ENCODE peak calls at places on chromosomes 6 and 20, in ten cellular contexts. One of them, this sample, is unnamed.

GRCh38 chr6:47670851-47671250 is 27.5 kb upstream of the ADGRF4 start:
- DNase-seq in WTC11: no peak
- DNase-seq in cardiac fibroblast: no peak
- DNase-seq in CD14-positive monocyte: no peak
- DNase-seq in foreskin fibroblast: no peak
- DNase-seq in endodermal cell: peak
- DNase-seq in astrocyte of the cerebellum: no peak
- DNase-seq in RWPE1: no peak
- DNase-seq in CD4-positive, alpha-beta T cell: no peak
- DNase-seq in breast epithelium: no peak
- DNase-seq in this sample: no peak

GRCh38 chr6:1670711-1671462 is 61.2 kb downstream of the FOXC1 start:
- DNase-seq in endodermal cell: no peak
- DNase-seq in astrocyte of the cerebellum: no peak
- DNase-seq in foreskin fibroblast: no peak
- DNase-seq in WTC11: no peak
- DNase-seq in CD14-positive monocyte: no peak
- DNase-seq in cardiac fibroblast: peak
- DNase-seq in RWPE1: peak
- DNase-seq in breast epithelium: no peak
- DNase-seq in CD4-positive, alpha-beta T cell: no peak
- DNase-seq in this sample: no peak

GRCh38 chr20:48286571-48287551 is 501.6 kb upstream of the SULF2 start:
- DNase-seq in RWPE1: no peak
- DNase-seq in CD4-positive, alpha-beta T cell: no peak
- DNase-seq in CD14-positive monocyte: no peak
- DNase-seq in foreskin fibroblast: peak
- DNase-seq in endodermal cell: no peak
- DNase-seq in cardiac fibroblast: peak
- DNase-seq in WTC11: no peak
- DNase-seq in breast epithelium: no peak
- DNase-seq in astrocyte of the cerebellum: no peak
- DNase-seq in this sample: no peak

GRCh38 chr6:1278057-1278720 is 33.7 kb upstream of the FOXQ1 start:
- DNase-seq in endodermal cell: no peak
- DNase-seq in CD4-positive, alpha-beta T cell: no peak
- DNase-seq in RWPE1: no peak
- DNase-seq in WTC11: no peak
- DNase-seq in CD14-positive monocyte: no peak
- DNase-seq in foreskin fibroblast: no peak
- DNase-seq in astrocyte of the cerebellum: no peak
- DNase-seq in breast epithelium: no peak
- DNase-seq in cardiac fibroblast: no peak
- DNase-seq in this sample: no peak

GRCh38 chr20:20546402-20546801 is 166.0 kb downstream of the RALGAPA2 start:
- DNase-seq in breast epithelium: no peak
- DNase-seq in foreskin fibroblast: no peak
- DNase-seq in CD14-positive monocyte: no peak
- DNase-seq in WTC11: no peak
- DNase-seq in endodermal cell: no peak
- DNase-seq in astrocyte of the cerebellum: no peak
- DNase-seq in RWPE1: peak
- DNase-seq in cardiac fibroblast: no peak
- DNase-seq in CD4-positive, alpha-beta T cell: no peak
- DNase-seq in this sample: no peak

GRCh38 chr20:47358672-47359532 is 2.4 kb upstream of the ZMYND8 start:
- DNase-seq in breast epithelium: peak
- DNase-seq in cardiac fibroblast: peak
- DNase-seq in CD4-positive, alpha-beta T cell: no peak
- DNase-seq in WTC11: peak
- DNase-seq in endodermal cell: peak
- DNase-seq in foreskin fibroblast: peak
- DNase-seq in astrocyte of the cerebellum: no peak
- DNase-seq in RWPE1: peak
- DNase-seq in CD14-positive monocyte: peak
- DNase-seq in this sample: no peak

GRCh38 chr6:127342296-127342945 is 988 bp downstream of the ECHDC1 start:
- DNase-seq in astrocyte of the cerebellum: no peak
- DNase-seq in endodermal cell: peak
- DNase-seq in CD4-positive, alpha-beta T cell: no peak
- DNase-seq in cardiac fibroblast: peak
- DNase-seq in WTC11: no peak
- DNase-seq in CD14-positive monocyte: no peak
- DNase-seq in breast epithelium: no peak
- DNase-seq in RWPE1: no peak
- DNase-seq in foreskin fibroblast: peak
- DNase-seq in this sample: no peak

GRCh38 chr6:123524781-123525180 is 112.0 kb downstream of the TRDN start:
- DNase-seq in CD14-positive monocyte: no peak
- DNase-seq in CD4-positive, alpha-beta T cell: no peak
- DNase-seq in WTC11: no peak
- DNase-seq in foreskin fibroblast: no peak
- DNase-seq in endodermal cell: no peak
- DNase-seq in RWPE1: no peak
- DNase-seq in astrocyte of the cerebellum: no peak
- DNase-seq in breast epithelium: no peak
- DNase-seq in cardiac fibroblast: no peak
- DNase-seq in this sample: no peak

GRCh38 chr6:138752017-138752416 is 21.6 kb upstream of the CCDC28A start:
- DNase-seq in foreskin fibroblast: no peak
- DNase-seq in WTC11: no peak
- DNase-seq in CD4-positive, alpha-beta T cell: no peak
- DNase-seq in astrocyte of the cerebellum: no peak
- DNase-seq in cardiac fibroblast: no peak
- DNase-seq in CD14-positive monocyte: no peak
- DNase-seq in endodermal cell: peak
- DNase-seq in RWPE1: no peak
- DNase-seq in breast epithelium: no peak
- DNase-seq in this sample: no peak
- TF ChIP-seq CTCF in foreskin fibroblast: no peak
- TF ChIP-seq CTCF in WTC11: no peak
- TF ChIP-seq CTCF in CD4-positive, alpha-beta T cell: no peak
- TF ChIP-seq CTCF in astrocyte of the cerebellum: no peak
- TF ChIP-seq CTCF in cardiac fibroblast: no peak
- TF ChIP-seq CTCF in CD14-positive monocyte: no peak
- TF ChIP-seq CTCF in endodermal cell: peak
- TF ChIP-seq CTCF in RWPE1: no peak
- TF ChIP-seq CTCF in breast epithelium: no peak
- TF ChIP-seq CTCF in this sample: no peak

GRCh38 chr6:137843206-137843605 is 23.9 kb upstream of the TNFAIP3 start:
- DNase-seq in endodermal cell: no peak
- DNase-seq in breast epithelium: no peak
- DNase-seq in astrocyte of the cerebellum: no peak
- DNase-seq in RWPE1: no peak
- DNase-seq in CD14-positive monocyte: no peak
- DNase-seq in cardiac fibroblast: no peak
- DNase-seq in CD4-positive, alpha-beta T cell: no peak
- DNase-seq in foreskin fibroblast: no peak
- DNase-seq in WTC11: no peak
- DNase-seq in this sample: no peak

GRCh38 chr6:137846772-137847313 is 20.2 kb upstream of the TNFAIP3 start:
- DNase-seq in cardiac fibroblast: no peak
- DNase-seq in WTC11: no peak
- DNase-seq in RWPE1: no peak
- DNase-seq in CD14-positive monocyte: peak
- DNase-seq in breast epithelium: no peak
- DNase-seq in CD4-positive, alpha-beta T cell: no peak
- DNase-seq in endodermal cell: no peak
- DNase-seq in foreskin fibroblast: no peak
- DNase-seq in astrocyte of the cerebellum: no peak
- DNase-seq in this sample: no peak

GRCh38 chr6:137847748-137848147 is 19.3 kb upstream of the TNFAIP3 start:
- DNase-seq in astrocyte of the cerebellum: no peak
- DNase-seq in foreskin fibroblast: no peak
- DNase-seq in WTC11: no peak
- DNase-seq in CD4-positive, alpha-beta T cell: no peak
- DNase-seq in cardiac fibroblast: no peak
- DNase-seq in endodermal cell: no peak
- DNase-seq in CD14-positive monocyte: no peak
- DNase-seq in RWPE1: no peak
- DNase-seq in breast epithelium: no peak
- DNase-seq in this sample: no peak

GRCh38 chr6:137846274-137846673 is 20.8 kb upstream of the TNFAIP3 start:
- DNase-seq in CD14-positive monocyte: no peak
- DNase-seq in RWPE1: no peak
- DNase-seq in endodermal cell: no peak
- DNase-seq in astrocyte of the cerebellum: no peak
- DNase-seq in cardiac fibroblast: no peak
- DNase-seq in CD4-positive, alpha-beta T cell: no peak
- DNase-seq in WTC11: no peak
- DNase-seq in breast epithelium: no peak
- DNase-seq in foreskin fibroblast: no peak
- DNase-seq in this sample: no peak

DNA sequence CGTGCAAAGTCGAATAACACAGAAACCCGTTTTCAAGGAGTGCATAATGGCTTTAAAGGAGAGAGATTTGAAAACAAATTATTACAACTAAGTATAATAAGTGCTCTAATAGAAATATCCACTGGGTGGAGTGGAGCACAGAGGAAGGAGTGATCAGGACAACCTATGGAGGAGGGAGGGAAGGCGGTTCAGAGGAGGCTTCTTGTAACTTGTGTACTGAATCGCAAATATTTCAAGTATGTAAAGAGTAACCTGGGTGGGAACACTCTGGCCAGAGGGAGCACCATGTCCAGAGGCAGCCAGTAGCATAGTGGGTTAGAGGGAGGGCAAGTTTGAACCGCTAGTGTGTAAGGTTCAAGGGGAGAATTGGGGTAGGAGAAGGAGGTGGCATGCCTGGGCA is 21.6 kb upstream of the TNFAIP3 start:
- DNase-seq in breast epithelium: no peak
- DNase-seq in cardiac fibroblast: peak
- DNase-seq in foreskin fibroblast: no peak
- DNase-seq in CD14-positive monocyte: no peak
- DNase-seq in RWPE1: no peak
- DNase-seq in CD4-positive, alpha-beta T cell: no peak
- DNase-seq in WTC11: no peak
- DNase-seq in endodermal cell: no peak
- DNase-seq in astrocyte of the cerebellum: no peak
- DNase-seq in this sample: no peak
- TF ChIP-seq CTCF in breast epithelium: no peak
- TF ChIP-seq CTCF in cardiac fibroblast: peak
- TF ChIP-seq CTCF in foreskin fibroblast: no peak
- TF ChIP-seq CTCF in CD14-positive monocyte: peak
- TF ChIP-seq CTCF in RWPE1: no peak
- TF ChIP-seq CTCF in CD4-positive, alpha-beta T cell: no peak
- TF ChIP-seq CTCF in WTC11: no peak
- TF ChIP-seq CTCF in endodermal cell: no peak
- TF ChIP-seq CTCF in astrocyte of the cerebellum: peak
- TF ChIP-seq CTCF in this sample: no peak

GRCh38 chr20:955111-955510 is 39.0 kb upstream of the ANGPT4 start:
- DNase-seq in astrocyte of the cerebellum: no peak
- DNase-seq in endodermal cell: peak
- DNase-seq in CD14-positive monocyte: no peak
- DNase-seq in CD4-positive, alpha-beta T cell: no peak
- DNase-seq in WTC11: no peak
- DNase-seq in RWPE1: no peak
- DNase-seq in breast epithelium: no peak
- DNase-seq in cardiac fibroblast: no peak
- DNase-seq in foreskin fibroblast: no peak
- DNase-seq in this sample: no peak

GRCh38 chr20:952196-952795 is 36.2 kb upstream of the ANGPT4 start:
- DNase-seq in CD14-positive monocyte: no peak
- DNase-seq in RWPE1: no peak
- DNase-seq in CD4-positive, alpha-beta T cell: no peak
- DNase-seq in cardiac fibroblast: no peak
- DNase-seq in breast epithelium: no peak
- DNase-seq in foreskin fibroblast: no peak
- DNase-seq in endodermal cell: peak
- DNase-seq in WTC11: no peak
- DNase-seq in astrocyte of the cerebellum: no peak
- DNase-seq in this sample: no peak

GRCh38 chr20:951384-952169 is 35.4 kb upstream of the ANGPT4 start:
- DNase-seq in cardiac fibroblast: no peak
- DNase-seq in breast epithelium: no peak
- DNase-seq in astrocyte of the cerebellum: no peak
- DNase-seq in foreskin fibroblast: no peak
- DNase-seq in RWPE1: no peak
- DNase-seq in CD14-positive monocyte: no peak
- DNase-seq in CD4-positive, alpha-beta T cell: no peak
- DNase-seq in WTC11: no peak
- DNase-seq in endodermal cell: no peak
- DNase-seq in this sample: no peak

GRCh38 chr20:955656-956055 is 39.5 kb upstream of the ANGPT4 start:
- DNase-seq in CD14-positive monocyte: no peak
- DNase-seq in RWPE1: no peak
- DNase-seq in foreskin fibroblast: no peak
- DNase-seq in cardiac fibroblast: no peak
- DNase-seq in breast epithelium: no peak
- DNase-seq in astrocyte of the cerebellum: no peak
- DNase-seq in CD4-positive, alpha-beta T cell: no peak
- DNase-seq in WTC11: no peak
- DNase-seq in endodermal cell: no peak
- DNase-seq in this sample: no peak

DNA sequence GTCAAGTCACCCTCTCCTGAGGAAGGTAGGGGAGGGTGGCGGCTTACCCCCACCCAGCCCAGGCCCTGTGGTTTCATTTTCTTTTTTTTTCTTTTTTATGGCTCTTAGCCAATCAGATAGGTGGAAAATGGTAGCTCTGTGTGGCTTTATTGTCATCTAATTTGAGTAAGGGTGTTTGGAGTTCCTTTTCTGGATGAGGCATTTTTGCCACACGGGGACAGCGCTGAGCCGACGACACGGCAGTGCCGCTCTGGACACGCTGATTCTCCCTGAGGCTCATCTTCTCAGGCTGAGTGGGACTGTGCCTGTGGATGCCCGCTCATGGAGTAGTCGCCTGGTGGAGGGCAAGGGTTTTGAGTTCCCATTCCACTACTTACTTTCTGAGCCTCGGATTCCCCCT is 37.6 kb upstream of the ANGPT4 start:
- DNase-seq in foreskin fibroblast: peak
- DNase-seq in astrocyte of the cerebellum: no peak
- DNase-seq in cardiac fibroblast: peak
- DNase-seq in breast epithelium: no peak
- DNase-seq in endodermal cell: no peak
- DNase-seq in CD4-positive, alpha-beta T cell: no peak
- DNase-seq in RWPE1: no peak
- DNase-seq in WTC11: peak
- DNase-seq in CD14-positive monocyte: no peak
- DNase-seq in this sample: no peak
- TF ChIP-seq CTCF in foreskin fibroblast: no peak
- TF ChIP-seq CTCF in astrocyte of the cerebellum: peak
- TF ChIP-seq CTCF in cardiac fibroblast: peak
- TF ChIP-seq CTCF in breast epithelium: peak
- TF ChIP-seq CTCF in endodermal cell: peak
- TF ChIP-seq CTCF in CD4-positive, alpha-beta T cell: no peak
- TF ChIP-seq CTCF in RWPE1: peak
- TF ChIP-seq CTCF in WTC11: no peak
- TF ChIP-seq CTCF in CD14-positive monocyte: no peak
- TF ChIP-seq CTCF in this sample: no peak

DNA sequence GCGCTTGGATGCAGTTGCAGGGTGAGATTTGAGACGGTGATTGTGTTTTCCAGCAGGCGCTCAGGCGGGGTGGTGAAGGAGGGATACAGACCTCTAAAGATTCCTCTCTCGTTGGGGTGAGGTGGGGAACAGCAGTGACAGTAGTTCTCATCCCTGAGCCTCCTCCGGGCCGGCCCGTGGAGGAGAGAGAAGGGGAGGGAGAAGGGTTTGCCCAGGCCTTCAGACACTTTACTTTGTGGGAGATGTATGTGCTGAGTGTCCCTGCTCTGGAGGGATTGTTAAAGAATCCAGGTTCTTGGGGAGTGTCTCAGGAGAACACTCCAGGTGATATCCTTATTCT is 41.0 kb downstream of the PSMB9 start:
- DNase-seq in foreskin fibroblast: no peak
- DNase-seq in astrocyte of the cerebellum: no peak
- DNase-seq in WTC11: no peak
- DNase-seq in cardiac fibroblast: no peak
- DNase-seq in CD14-positive monocyte: no peak
- DNase-seq in endodermal cell: no peak
- DNase-seq in breast epithelium: no peak
- DNase-seq in CD4-positive, alpha-beta T cell: no peak
- DNase-seq in RWPE1: no peak
- DNase-seq in this sample: no peak
- TF ChIP-seq CTCF in foreskin fibroblast: no peak
- TF ChIP-seq CTCF in astrocyte of the cerebellum: no peak
- TF ChIP-seq CTCF in WTC11: no peak
- TF ChIP-seq CTCF in cardiac fibroblast: no peak
- TF ChIP-seq CTCF in CD14-positive monocyte: no peak
- TF ChIP-seq CTCF in endodermal cell: no peak
- TF ChIP-seq CTCF in breast epithelium: no peak
- TF ChIP-seq CTCF in CD4-positive, alpha-beta T cell: no peak
- TF ChIP-seq CTCF in RWPE1: no peak
- TF ChIP-seq CTCF in this sample: no peak

This sample was measured in GM10248.